ENCODE peak calls at places on chromosome 21, in four cellular contexts. K, W, R and G are unnamed samples.
A peak's percentile ranks its signal among the peaks of the same experiment; 100 is the strongest.

GRCh38 chr21:38179504-38179900 is 77.3 kb upstream of the KCNJ15 start:
- DNase-seq in R (no peak), W (no peak), K (no peak), G (no peak)

GRCh38 chr21:17688912-17689874 is 76.5 kb upstream of the BTG3 start:
- DNase-seq in K (peak; percentile 44), R (peak; percentile 37), W (no peak), G (peak; percentile 35)

GRCh38 chr21:27582246-27582945 is 615.5 kb upstream of the ADAMTS5 start:
- DNase-seq in K (no peak), R (no peak), W (no peak), G (no peak)

GRCh38 chr21:42286416-42286815 is 28.8 kb downstream of the TFF3 start:
- DNase-seq in W (no peak), R (no peak), K (no peak), G (no peak)

GRCh38 chr21:37915516-37915915 is 741 bp downstream of the KCNJ6 start:
- DNase-seq in W (no peak), R (no peak), K (no peak), G (peak; percentile 33)

GRCh38 chr21:25054689-25055088 is 552.6 kb downstream of the MRPL39 start:
- DNase-seq in W (no peak), R (no peak), K (no peak), G (no peak)

GRCh38 chr21:15121655-15122120 is 56.9 kb upstream of the NRIP1 start:
- DNase-seq in W (no peak), R (peak; percentile 86), K (peak; percentile 21), G (no peak)

GRCh38 chr21:42019101-42019605 is 9.0 kb upstream of the ZBTB21 start:
- DNase-seq in K (no peak), R (peak; percentile 24), W (no peak), G (no peak)

GRCh38 chr21:37079211-37079824 is 6.3 kb downstream of the TTC3 start:
- DNase-seq in R (no peak), K (no peak), W (no peak), G (no peak)

GRCh38 chr21:41480086-41480690 is 27.8 kb downstream of the TMPRSS2 start:
- DNase-seq in R (peak; percentile 84), W (no peak), K (no peak), G (no peak)

GRCh38 chr21:18142639-18143038 is 102.0 kb upstream of the CHODL start:
- DNase-seq in K (no peak), R (no peak), W (no peak), G (no peak)

GRCh38 chr21:42724226-42724920 is 71.0 kb downstream of the PDE9A start:
- DNase-seq in K (no peak), W (no peak), R (no peak), G (no peak)

GRCh38 chr21:17497345-17497744 is 15.5 kb upstream of the CXADR start:
- DNase-seq in W (no peak), R (no peak), K (no peak), G (no peak)

GRCh38 chr21:42405064-42406059 is 1.7 kb downstream of the UBASH3A start:
- DNase-seq in K (no peak), W (no peak), R (no peak), G (no peak)

GRCh38 chr21:43303240-43304178 is 123.4 kb downstream of the SIK1 start:
- DNase-seq in R (no peak), W (no peak), K (no peak), G (no peak)

GRCh38 chr21:42834730-42835191 is 44.6 kb downstream of the WDR4 start:
- DNase-seq in K (no peak), W (no peak), R (no peak), G (no peak)

GRCh38 chr21:15978158-15978805 is 248.5 kb downstream of the USP25 start:
- DNase-seq in K (no peak), W (no peak), R (no peak), G (no peak)

GRCh38 chr21:21682172-21682571 is 684.0 kb downstream of the NCAM2 start:
- DNase-seq in K (no peak), R (no peak), W (no peak), G (no peak)

GRCh38 chr21:41228006-41228370 is 60.0 kb downstream of the BACE2 start:
- DNase-seq in R (no peak), K (no peak), W (no peak), G (no peak)

GRCh38 chr21:42760977-42761751 is 107.7 kb downstream of the PDE9A start:
- DNase-seq in W (no peak), R (no peak), K (no peak), G (peak; percentile 86)

GRCh38 chr21:16589046-16589445 is 859.3 kb downstream of the USP25 start:
- DNase-seq in R (no peak), W (no peak), K (no peak), G (no peak)

GRCh38 chr21:34553199-34553952 is 41.4 kb upstream of the KCNE1 start:
- DNase-seq in K (no peak), W (no peak), R (no peak), G (no peak)
- H3K4me3 ChIP-seq in K (no peak overlapping the region), W (peak overlapping the region; percentile 5), R (no peak overlapping the region), G (no peak overlapping the region)

GRCh38 chr21:35237287-35237686 is 188.2 kb upstream of the RUNX1 start:
- DNase-seq in K (no peak), R (no peak), W (no peak), G (no peak)
- H3K27ac ChIP-seq in K (no peak overlapping the region), R (no peak overlapping the region), W (no peak overlapping the region), G (no peak overlapping the region)

GRCh38 chr21:31117046-31117916 is 79.0 kb upstream of the KRTAP19-8 start:
- DNase-seq in W (no peak), R (no peak), K (no peak), G (no peak)
- TF ChIP-seq CTCF in W (no peak), R (no peak), K (no peak), G (no peak)

GRCh38 chr21:32414579-32415358 is 2.3 kb downstream of the EVA1C start:
- DNase-seq in R (no peak), K (no peak), W (no peak), G (no peak)
- H3K4me3 ChIP-seq in R (no peak overlapping the region), K (peak overlapping the region; percentile 71), W (peak overlapping the region; percentile 97), G (no peak overlapping the region)

GRCh38 chr21:45574691-45575090 is 32.5 kb upstream of the SLC19A1 start:
- DNase-seq in R (no peak), K (no peak), W (no peak), G (peak; percentile 4)

GRCh38 chr21:45575304-45575992 is 33.2 kb upstream of the SLC19A1 start:
- DNase-seq in R (no peak), W (no peak), K (no peak), G (peak; percentile 7)

GRCh38 chr21:45573452-45574035 is 31.3 kb upstream of the SLC19A1 start:
- DNase-seq in R (no peak), K (no peak), W (no peak), G (peak; percentile 3)

GRCh38 chr21:45572783-45573451 is 30.7 kb upstream of the SLC19A1 start:
- DNase-seq in W (no peak), K (no peak), R (no peak), G (peak; percentile 4)

GRCh38 chr21:45574081-45574501 is 31.9 kb upstream of the SLC19A1 start:
- DNase-seq in K (no peak), R (no peak), W (no peak), G (peak; percentile 6)
- H3K27ac ChIP-seq in K (no peak overlapping the region), R (no peak overlapping the region), W (no peak overlapping the region), G (no peak overlapping the region)

DNA sequence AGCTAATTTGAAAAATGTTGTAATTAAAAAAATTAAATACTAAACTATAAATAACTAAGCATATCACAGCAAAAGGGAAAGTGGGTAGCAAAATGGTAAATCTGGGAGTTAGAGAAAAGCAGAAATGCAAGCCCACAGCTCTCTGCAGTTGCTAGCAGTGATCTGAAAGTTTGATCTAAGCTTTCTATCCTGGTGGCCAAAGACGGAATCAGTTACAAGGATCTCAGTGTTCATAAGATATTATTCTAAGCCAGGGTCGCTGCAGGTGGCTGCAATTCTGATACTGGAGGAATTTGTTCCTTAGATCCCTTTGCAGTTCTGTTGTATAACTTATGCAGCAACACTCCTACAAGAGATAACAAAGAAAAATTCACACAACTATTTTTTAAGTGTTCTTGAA is 363.7 kb downstream of the SETD4 start:
- DNase-seq in K (no peak), W (no peak), R (no peak), G (no peak)
- TF ChIP-seq CTCF in K (no peak), W (no peak), R (no peak), G (no peak)

DNA sequence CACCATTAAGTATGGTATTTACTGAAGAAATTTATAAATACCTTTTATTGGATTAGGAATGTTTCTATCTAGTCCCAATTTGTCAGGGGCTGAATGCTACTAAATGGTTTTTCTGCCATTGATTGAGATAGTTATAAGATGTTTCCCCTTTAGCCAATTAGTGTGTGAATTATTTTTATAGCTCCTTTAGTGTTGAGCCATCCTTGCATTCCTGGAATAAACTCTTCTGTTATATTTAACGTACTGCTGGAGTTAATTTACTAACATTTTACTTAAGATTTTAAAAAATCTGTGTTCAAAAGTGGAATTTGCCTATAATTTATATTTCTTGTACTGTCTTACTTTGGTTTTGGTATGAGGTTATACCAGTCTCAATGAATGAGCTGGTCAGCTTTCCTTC is 25.4 kb upstream of the LRRC3 start:
- DNase-seq in R (no peak), K (no peak), W (no peak), G (no peak)
- H3K4me3 ChIP-seq in R (no peak overlapping the region), K (no peak overlapping the region), W (no peak overlapping the region), G (no peak overlapping the region)

DNA sequence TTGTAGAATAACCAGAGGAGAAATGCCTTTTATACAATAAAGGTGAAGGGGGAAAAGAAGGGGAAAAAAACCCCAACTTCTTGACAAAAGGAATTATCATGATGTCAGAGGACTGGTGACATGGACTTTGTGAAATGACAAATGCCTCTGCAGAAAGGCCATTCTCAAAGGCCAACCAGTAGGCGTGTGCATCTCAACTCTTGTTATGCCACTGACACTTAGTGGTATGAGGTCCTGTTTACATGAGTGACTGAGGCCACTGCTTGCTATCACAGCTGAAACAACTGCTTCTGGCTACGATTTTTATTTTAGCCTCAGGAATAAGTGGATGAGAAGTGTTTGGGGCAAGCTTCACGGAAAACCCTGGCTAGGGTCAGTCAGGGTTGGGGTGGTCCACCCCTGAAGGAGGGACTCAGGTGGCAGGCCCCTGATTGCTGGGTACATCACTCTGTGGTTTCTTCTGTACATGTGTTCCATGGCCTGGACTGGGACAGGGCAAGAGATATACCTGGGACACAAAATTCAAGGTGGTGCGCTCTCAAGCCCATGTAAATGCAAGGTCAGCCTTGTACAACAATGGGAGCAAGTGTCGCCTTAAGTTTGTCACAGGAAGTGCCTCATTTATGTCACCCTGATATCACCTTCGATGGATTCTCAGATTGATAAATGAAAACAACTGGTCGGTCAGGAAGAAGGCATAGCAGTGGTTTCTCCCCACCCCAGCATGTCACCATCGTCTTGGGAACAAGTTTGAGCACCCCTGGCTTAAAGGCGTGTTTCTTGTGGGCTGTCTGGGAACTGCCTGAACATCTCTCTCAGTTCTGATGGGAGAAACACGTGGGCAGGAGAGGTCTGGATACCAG is 12.3 kb downstream of the RUNX1 start:
- DNase-seq in W (no peak), R (no peak), K (no peak), G (no peak)
- H3K27ac ChIP-seq in W (no peak overlapping the region), R (no peak overlapping the region), K (no peak overlapping the region), G (no peak overlapping the region)